ENCODE peak calls at places on chromosomes 3 and 15, in five cellular contexts. S, G, D, P and E are unnamed samples.

GRCh38 chr3:159263750-159264561 is 462.1 kb downstream of the MFSD1 start:
- DNase-seq in S (no peak), G (peak; percentile 28), D (no peak), P (peak; percentile 61), E (no peak)

GRCh38 chr3:177013681-177014280 is 183.5 kb downstream of the TBL1XR1 start:
- DNase-seq in S (no peak), G (peak; percentile 63), D (no peak), P (no peak), E (no peak)

GRCh38 chr3:129936757-129937156 is 37.8 kb upstream of the TRH start:
- DNase-seq in S (peak; percentile 6), G (no peak), D (no peak), P (peak; percentile 88), E (no peak)

GRCh38 chr15:60541784-60542617 is 63.1 kb upstream of the ICE2 start:
- DNase-seq in S (no peak), G (no peak), D (no peak), P (no peak), E (no peak)

GRCh38 chr3:58004972-58005371 is 3.2 kb upstream of the FLNB start:
- DNase-seq in S (no peak), G (no peak), D (no peak), P (no peak), E (no peak)

GRCh38 chr3:160226026-160226739 is 961 bp downstream of the C3orf80 start:
- DNase-seq in S (no peak), G (no peak), D (no peak), P (peak; percentile 74), E (no peak)

GRCh38 chr3:38655708-38656300 is 6.3 kb upstream of the SCN5A start:
- DNase-seq in S (peak; percentile 10), G (peak; percentile 51), D (no peak), P (peak; percentile 85), E (no peak)

GRCh38 chr3:184765730-184766074 is 46.3 kb upstream of the VPS8 start:
- DNase-seq in S (no peak), G (peak; percentile 67), D (no peak), P (no peak), E (no peak)

GRCh38 chr3:44761347-44762169 is at the start of the genes KIAA1143 and KIF15:
- DNase-seq in S (peak; percentile 85), G (peak; percentile 97), D (peak; percentile 98), P (peak; percentile 99), E (peak; percentile 97)
- TF ChIP-seq CTCF in S (no peak), G (peak; percentile 66), D (no peak), P (peak; percentile 25), E (no peak)

GRCh38 chr3:142861926-142862325 is 27.0 kb downstream of the PCOLCE2 start:
- DNase-seq in S (no peak), G (no peak), D (no peak), P (no peak), E (no peak)
- H3K27ac ChIP-seq in S (no peak overlapping the region), G (no peak overlapping the region), D (no peak overlapping the region), P (no peak overlapping the region), E (no peak overlapping the region)

GRCh38 chr15:41581110-41581509 is 22.1 kb downstream of the TYRO3 start:
- DNase-seq in S (no peak), G (peak; percentile 54), D (no peak), P (no peak), E (no peak)
- TF ChIP-seq CTCF in S (peak; percentile 24), G (peak; percentile 69), D (no peak), P (peak; percentile 15), E (no peak)

GRCh38 chr3:45487508-45487907 is 99.1 kb downstream of the LARS2 start:
- DNase-seq in S (no peak), G (no peak), D (no peak), P (no peak), E (no peak)
- H3K27ac ChIP-seq in S (no peak overlapping the region), G (no peak overlapping the region), D (no peak overlapping the region), P (no peak overlapping the region), E (no peak overlapping the region)

GRCh38 chr3:173531602-173532001 is 134.1 kb downstream of the NLGN1 start:
- DNase-seq in S (no peak), G (no peak), D (no peak), P (no peak), E (no peak)

DNA sequence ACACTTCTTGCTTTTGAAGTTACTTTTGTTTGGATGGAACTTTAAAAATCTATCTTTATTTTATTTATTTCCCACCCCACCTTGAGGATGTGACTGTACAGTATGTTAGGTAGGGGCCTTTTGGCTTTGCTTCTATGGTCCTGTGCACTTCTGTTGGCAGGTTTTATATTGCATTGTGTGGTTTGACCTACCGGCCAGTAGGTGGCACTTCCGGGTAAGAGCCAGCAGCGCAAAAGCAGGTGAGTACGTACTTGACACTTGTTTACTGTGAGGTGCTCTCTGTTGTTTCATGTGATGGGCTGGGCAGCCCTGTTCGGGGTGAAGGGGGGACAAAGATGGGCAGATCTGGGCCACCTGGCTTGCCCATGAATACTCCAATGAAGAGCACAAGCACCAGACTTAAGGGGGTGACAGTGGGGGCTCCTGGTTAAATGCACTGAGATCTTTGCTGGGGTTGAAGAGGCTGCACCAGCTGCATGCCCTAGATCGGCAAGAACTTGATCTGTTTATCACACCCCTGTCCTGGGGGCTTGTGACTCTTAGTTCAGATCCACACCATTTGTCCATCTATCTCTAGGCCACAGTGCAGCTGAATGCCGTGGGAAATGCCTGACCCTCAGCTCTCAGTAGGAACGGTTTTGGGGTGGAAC is 131.6 kb downstream of the NLGN1 start:
- DNase-seq in S (no peak), G (peak; percentile 26), D (no peak), P (peak; percentile 67), E (no peak)
- TF ChIP-seq CTCF in S (peak; percentile 41), G (peak; percentile 72), D (no peak), P (peak; percentile 78), E (no peak)

GRCh38 chr3:59444293-59444671 is 394.5 kb upstream of the CFAP20DC start:
- DNase-seq in S (no peak), G (no peak), D (no peak), P (no peak), E (no peak)
- H3K27ac ChIP-seq in S (no peak overlapping the region), G (no peak overlapping the region), D (no peak overlapping the region), P (no peak overlapping the region), E (peak overlapping the region; percentile 13)

GRCh38 chr3:190122198-190122771 is 1.6 kb upstream of the P3H2 start:
- DNase-seq in S (no peak), G (no peak), D (no peak), P (no peak), E (no peak)

GRCh38 chr3:190117995-190118394 is 2.7 kb downstream of the P3H2 start:
- DNase-seq in S (no peak), G (no peak), D (no peak), P (no peak), E (no peak)

GRCh38 chr3:190119734-190120133 is 963 bp downstream of the P3H2 start:
- DNase-seq in S (no peak), G (no peak), D (no peak), P (no peak), E (no peak)

GRCh38 chr3:190121061-190121765 is 516 bp upstream of the P3H2 start:
- DNase-seq in S (no peak), G (no peak), D (no peak), P (no peak), E (no peak)

DNA sequence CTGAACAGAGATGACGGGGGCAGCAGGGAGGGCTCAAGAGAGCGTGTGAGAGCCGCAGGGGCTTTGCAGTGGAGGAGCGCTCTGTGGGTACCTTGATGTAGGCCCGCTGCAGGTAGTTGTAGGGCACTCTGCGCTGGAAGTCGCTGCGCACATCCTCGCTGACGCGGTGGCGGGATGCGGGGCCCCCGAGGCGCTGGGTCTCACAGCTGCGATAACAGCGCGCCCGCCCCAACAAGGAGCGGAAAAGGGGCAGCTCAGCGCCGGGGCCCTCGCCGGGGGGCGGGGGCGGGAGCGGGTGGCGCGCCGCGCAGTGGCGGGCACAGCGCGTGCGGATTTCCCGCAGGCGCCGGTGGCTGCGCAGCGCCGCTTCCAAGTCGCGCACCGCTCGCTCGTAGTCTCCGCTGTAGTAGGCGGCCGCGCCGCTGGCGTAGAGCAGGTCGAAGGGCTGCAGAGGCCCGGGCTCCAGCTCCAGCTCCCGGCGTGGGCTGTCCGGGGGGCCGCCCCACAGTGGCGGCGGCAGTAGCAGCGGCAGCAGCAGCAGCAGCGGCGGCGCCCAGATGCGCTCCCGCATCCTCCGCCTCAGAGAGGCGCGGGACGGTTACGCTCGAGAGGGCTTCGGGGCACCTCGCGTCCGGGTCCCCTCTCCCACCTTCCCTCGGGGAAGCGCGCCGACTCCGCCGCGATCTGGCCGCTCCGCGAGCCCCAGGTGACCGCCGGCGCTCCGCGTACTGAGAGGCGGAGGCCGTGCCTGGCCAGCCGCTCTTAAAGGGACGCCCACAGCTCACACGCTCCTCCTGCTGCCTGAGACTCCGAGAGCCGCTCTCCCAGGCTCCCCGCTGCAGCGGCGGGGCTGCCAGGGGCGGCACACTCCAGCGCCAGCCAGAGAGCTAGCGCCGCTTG is at the start of gene P3H2:
- DNase-seq in S (peak; percentile 78), G (no peak), D (peak; percentile 90), P (peak; percentile 95), E (no peak)
- TF ChIP-seq CTCF in S (peak; percentile 62), G (no peak), D (peak; percentile 28), P (no peak), E (no peak)

GRCh38 chr15:86611392-86612040 is 531.8 kb downstream of the AGBL1 start:
- DNase-seq in S (no peak), G (no peak), D (no peak), P (no peak), E (no peak)
- H3K27ac ChIP-seq in S (no peak overlapping the region), G (no peak overlapping the region), D (no peak overlapping the region), P (no peak overlapping the region), E (no peak overlapping the region)

DNA sequence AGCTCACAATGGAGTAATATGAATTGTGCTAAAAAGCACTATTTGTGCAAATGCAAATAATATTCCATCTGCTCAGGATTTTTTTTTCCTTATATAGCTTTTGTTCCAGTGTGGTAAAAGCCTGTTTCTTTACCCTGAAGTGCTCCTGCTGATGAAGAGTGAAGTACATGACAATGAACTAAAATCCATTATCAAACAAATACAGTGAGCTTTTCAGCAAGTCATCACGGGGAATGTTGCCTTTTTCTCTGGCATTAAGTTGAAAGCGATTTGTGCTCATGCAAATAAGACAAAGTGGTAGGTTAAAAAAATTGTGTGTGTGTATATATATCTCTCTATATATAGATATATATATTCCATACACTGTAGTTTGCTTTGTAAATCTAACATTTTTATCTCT is 28.6 kb upstream of the CCDC39 start:
- DNase-seq in S (no peak), G (no peak), D (no peak), P (no peak), E (no peak)
- TF ChIP-seq CTCF in S (no peak), G (no peak), D (no peak), P (no peak), E (no peak)

GRCh38 chr15:69414702-69415161 is 583 bp downstream of the KIF23 start:
- DNase-seq in S (peak; percentile 86), G (peak; percentile 41), D (no peak), P (peak; percentile 67), E (no peak)
- H3K27ac ChIP-seq in S (peak overlapping the region; percentile 96), G (peak overlapping the region; percentile 64), D (no peak overlapping the region), P (no peak overlapping the region), E (no peak overlapping the region)